ENCODE peak calls at places on chromosomes 4 and X, in ten cellular contexts. T is fibroblast of the aortic adventitia; N is fibroblast of lung; J is epithelial cell of esophagus; F is K562; W is GM10248; D is heart left ventricle; Z is OCI-LY7; Q is CD8-positive, alpha-beta T cell; R is glutamatergic neuron. V is an unnamed sample.

GRCh38 chr4:74660866-74661265 is 133.5 kb downstream of the BTC start:
- DNase-seq in T (no peak), N (no peak), J (no peak), F (no peak), W (no peak), D (no peak), Z (no peak), Q (no peak), R (no peak), V (no peak)

GRCh38 chrX:71100581-71101505 is 5.2 kb downstream of the FOXO4 start:
- DNase-seq in T (no peak), N (no peak), J (no peak), F (peak), W (no peak), D (no peak), Z (no peak), Q (peak), R (no peak), V (no peak)

GRCh38 chr4:176563591-176563990 is 229.1 kb downstream of the VEGFC start:
- DNase-seq in T (peak), N (no peak), J (peak), F (no peak), W (no peak), D (no peak), Z (no peak), Q (no peak), R (no peak), V (no peak)

GRCh38 chr4:8205749-8206611 is 6.9 kb downstream of the SH3TC1 start:
- DNase-seq in T (no peak), N (no peak), J (peak), F (no peak), W (no peak), D (peak), Z (peak), Q (no peak), R (no peak), V (no peak)

GRCh38 chrX:123425904-123426303 is 241.8 kb downstream of the GRIA3 start:
- DNase-seq in T (peak), N (peak), J (peak), F (no peak), W (no peak), D (no peak), Z (no peak), Q (no peak), R (no peak), V (no peak)

GRCh38 chr4:73019462-73020047 is 50.0 kb downstream of the COX18 start:
- DNase-seq in T (peak), N (peak), J (peak), F (peak), W (peak), D (no peak), Z (peak), Q (no peak), R (no peak), V (no peak)

GRCh38 chr4:2305766-2306501 is 44.0 kb upstream of the MXD4 start:
- DNase-seq in T (no peak), N (no peak), J (no peak), F (no peak), W (no peak), D (no peak), Z (no peak), Q (no peak), R (no peak), V (no peak)

GRCh38 chr4:170093978-170094377 is 4.2 kb upstream of the AADAT start:
- DNase-seq in T (no peak), N (no peak), J (no peak), F (no peak), W (no peak), D (no peak), Z (no peak), Q (no peak), R (peak), V (no peak)

GRCh38 chr4:188754372-188755002 is 615.2 kb downstream of the TRIML1 start:
- DNase-seq in T (no peak), N (no peak), J (no peak), F (no peak), W (no peak), D (peak), Z (no peak), Q (no peak), R (no peak), V (no peak)

GRCh38 chrX:53223955-53224859 is 800 bp downstream of the KDM5C start:
- DNase-seq in T (peak), N (peak), J (peak), F (peak), W (no peak), D (no peak), Z (peak), Q (no peak), R (peak), V (no peak)

GRCh38 chrX:13005671-13006473 is 31.0 kb downstream of the TMSB4X start:
- DNase-seq in T (peak), N (peak), J (no peak), F (no peak), W (peak), D (no peak), Z (peak), Q (no peak), R (no peak), V (peak)

GRCh38 chrX:39795591-39795990 is 302.2 kb downstream of the BCOR start:
- DNase-seq in T (no peak), N (no peak), J (no peak), F (no peak), W (no peak), D (no peak), Z (no peak), Q (no peak), R (no peak), V (no peak)

GRCh38 chr4:26557164-26557563 is 26.7 kb upstream of the TBC1D19 start:
- DNase-seq in T (peak), N (peak), J (peak), F (no peak), W (no peak), D (no peak), Z (no peak), Q (no peak), R (no peak), V (no peak)

GRCh38 chrX:133325422-133325821 is 89.9 kb downstream of the GPC4 start:
- DNase-seq in T (no peak), N (peak), J (no peak), F (no peak), W (no peak), D (no peak), Z (no peak), Q (no peak), R (no peak), V (no peak)

GRCh38 chrX:133215747-133216146 is 2.4 kb downstream of the TFDP3 start:
- DNase-seq in T (no peak), N (peak), J (peak), F (no peak), W (no peak), D (no peak), Z (peak), Q (no peak), R (peak), V (no peak)

GRCh38 chrX:28303486-28303885 is 283.8 kb upstream of the IL1RAPL1 start:
- DNase-seq in T (no peak), N (no peak), J (no peak), F (no peak), W (no peak), D (no peak), Z (no peak), Q (no peak), R (no peak), V (no peak)

GRCh38 chrX:47093248-47093647 is 15.0 kb downstream of the RGN start:
- DNase-seq in T (peak), N (peak), J (peak), F (peak), W (no peak), D (no peak), Z (peak), Q (no peak), R (no peak), V (no peak)

GRCh38 chr4:1082215-1083182 is 30.9 kb downstream of the RNF212 start:
- DNase-seq in T (peak), N (peak), J (peak), F (no peak), W (no peak), D (peak), Z (no peak), Q (no peak), R (no peak), V (no peak)

GRCh38 chr4:8433181-8433580 is 7.3 kb downstream of the ACOX3 start:
- DNase-seq in T (no peak), N (no peak), J (no peak), F (no peak), W (no peak), D (no peak), Z (no peak), Q (no peak), R (no peak), V (no peak)

GRCh38 chr4:7625073-7625472 is 190.3 kb upstream of the PSAPL1 start:
- DNase-seq in T (peak), N (peak), J (no peak), F (no peak), W (no peak), D (peak), Z (no peak), Q (no peak), R (no peak), V (no peak)

GRCh38 chr4:108644237-108644636 is 6.2 kb upstream of the OSTC start:
- DNase-seq in T (peak), N (peak), J (no peak), F (no peak), W (no peak), D (no peak), Z (no peak), Q (no peak), R (no peak), V (no peak)

DNA sequence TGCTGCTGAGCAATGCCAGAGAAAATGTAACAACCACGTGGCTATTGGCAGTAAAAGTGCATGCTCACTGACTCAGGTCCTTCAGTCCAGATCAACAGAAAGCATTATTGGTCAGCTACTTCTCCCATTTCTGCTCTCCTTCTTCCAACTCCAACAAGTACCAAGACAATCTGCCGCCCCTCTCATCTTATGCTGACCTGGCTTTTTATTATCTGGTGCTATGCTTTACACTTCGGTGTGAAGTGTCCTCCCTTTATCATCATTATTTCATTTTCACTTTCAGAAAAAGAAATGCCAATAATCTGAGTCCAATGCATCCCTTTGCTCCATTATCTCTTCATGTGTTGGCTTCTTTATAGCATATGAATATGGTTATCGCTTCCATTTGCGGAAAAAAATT is 133.7 kb upstream of the UGT8 start:
- DNase-seq in T (no peak), N (peak), J (no peak), F (no peak), W (no peak), D (no peak), Z (no peak), Q (no peak), R (no peak), V (no peak)
- TF ChIP-seq CTCF in T (no peak), N (no peak), J (no peak), F (no peak), W (no peak), D (no peak), Z (no peak), Q (no peak), R (no peak), V (no peak)

GRCh38 chrX:34332336-34332735 is 200.2 kb upstream of the FAM47A start:
- DNase-seq in T (no peak), N (no peak), J (no peak), F (no peak), W (no peak), D (no peak), Z (no peak), Q (no peak), R (no peak), V (no peak)
- TF ChIP-seq CTCF in T (no peak), N (no peak), J (peak), F (no peak), W (no peak), D (no peak), Z (peak), Q (no peak), R (no peak), V (no peak)

GRCh38 chrX:65034641-65035450 is 58.6 kb upstream of the ZC4H2 start:
- DNase-seq in T (peak), N (peak), J (peak), F (peak), W (peak), D (peak), Z (peak), Q (peak), R (peak), V (no peak)
- TF ChIP-seq CTCF in T (peak), N (peak), J (peak), F (peak), W (peak), D (peak), Z (peak), Q (peak), R (no peak), V (peak)

DNA sequence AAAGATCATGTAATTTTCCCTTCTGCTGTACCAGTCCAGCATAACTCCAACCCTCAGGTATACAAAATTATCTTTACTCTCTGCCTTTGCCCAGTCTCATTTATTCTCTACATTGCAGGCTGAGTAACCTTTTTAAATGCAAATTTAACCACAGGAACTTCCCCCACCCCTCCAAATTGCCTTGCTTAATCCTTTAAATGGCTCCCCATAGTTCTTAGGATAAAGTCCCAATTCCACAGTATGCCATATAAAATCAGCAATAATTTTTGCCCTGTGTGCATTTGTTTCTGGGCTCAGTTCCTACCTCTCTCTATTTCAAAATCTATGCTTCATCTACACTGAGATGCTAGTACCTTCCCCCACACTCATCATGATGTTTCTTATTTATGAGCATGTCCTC is 879.7 kb downstream of the RPA4 start:
- DNase-seq in T (no peak), N (no peak), J (no peak), F (no peak), W (no peak), D (no peak), Z (no peak), Q (no peak), R (no peak), V (no peak)
- TF ChIP-seq CTCF in T (no peak), N (no peak), J (no peak), F (no peak), W (no peak), D (no peak), Z (no peak), Q (no peak), R (no peak), V (no peak)

DNA sequence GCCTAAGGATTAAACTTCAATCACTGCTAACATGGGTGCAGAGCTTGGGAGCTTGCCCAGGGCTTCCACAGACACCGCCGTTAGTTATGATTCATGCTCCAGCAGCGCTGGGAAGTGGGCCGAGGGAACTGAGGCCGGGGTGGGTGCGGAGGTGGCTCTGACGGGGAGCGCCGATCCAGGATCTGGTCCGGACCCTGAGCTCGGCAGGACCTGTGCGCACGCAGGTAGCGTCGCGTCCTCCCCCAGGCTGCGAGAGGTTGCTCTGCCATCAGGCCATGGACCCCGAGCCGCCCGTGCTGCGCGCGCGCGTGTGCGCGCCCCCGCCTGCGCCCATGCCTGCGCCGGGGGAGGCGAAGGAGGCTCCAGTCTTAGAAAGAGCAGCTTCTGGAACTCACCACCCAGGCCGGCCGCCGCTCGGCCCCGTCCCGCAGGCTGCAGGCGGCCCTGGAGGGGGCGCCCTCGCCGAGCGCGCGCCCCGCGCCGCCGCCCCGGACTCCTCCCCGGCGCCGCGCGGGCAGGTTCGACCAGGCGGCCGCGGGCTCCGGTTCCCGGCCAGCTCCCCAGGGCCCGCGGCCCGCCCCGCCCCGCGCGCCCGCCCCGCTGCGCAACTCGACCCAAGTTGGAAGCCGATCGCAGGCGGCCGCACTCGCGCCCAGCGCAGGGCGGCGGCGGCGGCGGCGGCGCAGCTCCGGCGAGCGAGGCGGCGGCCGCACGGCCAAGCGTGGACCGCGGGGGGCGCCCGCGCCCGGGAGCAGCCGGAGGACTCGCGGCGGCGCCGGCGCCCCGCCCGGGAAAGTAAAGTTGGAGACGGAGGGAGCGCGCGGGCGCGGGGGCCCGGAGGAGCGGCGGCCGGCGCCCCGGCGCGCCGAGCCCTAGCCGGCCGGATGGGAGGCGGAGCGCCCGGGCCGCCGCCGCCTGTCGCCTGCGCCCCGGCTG is 646 bp upstream of the ADRA2C start:
- DNase-seq in T (peak), N (peak), J (peak), F (peak), W (no peak), D (no peak), Z (no peak), Q (no peak), R (peak), V (no peak)
- TF ChIP-seq CTCF in T (no peak), N (no peak), J (no peak), F (peak), W (no peak), D (peak), Z (no peak), Q (no peak), R (no peak), V (no peak)

GRCh38 chr4:185638093-185638492 is 102.8 kb upstream of the PDLIM3 start:
- DNase-seq in T (no peak), N (no peak), J (no peak), F (no peak), W (no peak), D (no peak), Z (no peak), Q (no peak), R (no peak), V (no peak)

GRCh38 chr4:185638548-185639301 is 103.4 kb upstream of the PDLIM3 start:
- DNase-seq in T (no peak), N (no peak), J (no peak), F (no peak), W (no peak), D (peak), Z (no peak), Q (no peak), R (peak), V (no peak)

GRCh38 chr4:185637162-185637875 is 102.0 kb upstream of the PDLIM3 start:
- DNase-seq in T (no peak), N (no peak), J (peak), F (no peak), W (no peak), D (no peak), Z (no peak), Q (no peak), R (no peak), V (no peak)

GRCh38 chr4:185634066-185634652 is 98.9 kb upstream of the PDLIM3 start:
- DNase-seq in T (no peak), N (no peak), J (no peak), F (peak), W (no peak), D (no peak), Z (peak), Q (no peak), R (no peak), V (no peak)
- TF ChIP-seq CTCF in T (peak), N (peak), J (peak), F (peak), W (no peak), D (peak), Z (peak), Q (no peak), R (peak), V (peak)

DNA sequence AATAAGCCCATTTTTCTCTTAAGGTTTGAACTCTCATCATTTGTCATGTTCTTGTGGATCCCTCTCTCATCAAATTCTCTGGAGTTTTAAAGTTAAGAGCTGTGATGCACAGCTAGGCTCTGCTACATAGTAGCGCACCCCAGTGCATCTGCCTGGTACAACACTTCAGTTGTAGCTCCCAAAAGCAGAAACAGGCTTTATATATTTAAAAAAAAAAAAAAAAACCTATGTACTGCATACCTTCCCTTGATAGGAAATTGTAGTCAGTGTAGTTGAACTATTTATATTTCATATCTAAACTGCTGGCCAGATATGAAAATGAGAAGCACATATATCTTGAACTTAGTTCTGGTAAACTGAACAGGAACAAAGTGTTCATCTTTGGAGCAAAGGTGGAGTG is 131.4 kb downstream of the KLHL13 start:
- DNase-seq in T (no peak), N (no peak), J (peak), F (no peak), W (no peak), D (no peak), Z (no peak), Q (no peak), R (peak), V (no peak)
- TF ChIP-seq CTCF in T (no peak), N (no peak), J (peak), F (no peak), W (no peak), D (no peak), Z (no peak), Q (no peak), R (no peak), V (peak)

DNA sequence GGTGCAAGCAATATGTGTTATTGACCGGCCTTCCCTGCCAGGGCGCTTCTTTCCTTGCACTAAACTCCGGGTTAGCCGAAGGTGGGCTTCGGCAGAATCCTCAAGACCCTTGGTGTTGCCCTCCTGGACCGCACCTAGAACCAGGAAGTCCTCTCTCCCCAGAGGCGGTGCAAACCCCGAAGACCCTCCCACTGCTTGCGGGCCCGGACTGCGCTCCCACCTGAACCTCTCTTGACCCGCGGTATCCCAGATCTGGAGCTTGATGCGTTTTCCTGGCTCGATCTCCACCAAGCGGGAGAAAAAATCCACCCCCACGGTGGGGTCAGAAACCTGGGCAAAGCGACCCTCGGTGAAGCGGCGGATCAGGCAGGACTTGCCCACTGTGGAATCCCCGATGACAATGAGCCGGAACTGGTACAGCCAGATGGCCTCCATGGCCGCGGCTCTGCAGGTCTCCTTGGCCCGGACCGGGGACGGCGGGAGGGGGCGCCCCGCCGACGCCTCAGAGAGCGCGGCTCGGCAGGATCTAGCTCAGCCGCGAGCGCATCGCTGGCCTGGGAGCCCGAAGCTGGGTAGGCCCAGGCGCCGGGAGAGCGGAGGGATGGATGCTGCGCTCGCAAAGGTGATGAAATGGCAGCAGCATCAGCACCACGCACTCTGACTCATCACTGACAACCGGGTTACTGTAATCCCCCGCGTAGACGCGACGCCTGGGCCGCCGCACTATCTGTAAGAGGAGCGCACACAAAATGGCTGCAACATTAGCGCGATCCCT is at the start of gene RAB39B:
- DNase-seq in T (peak), N (peak), J (peak), F (no peak), W (peak), D (peak), Z (peak), Q (peak), R (peak), V (peak)
- TF ChIP-seq CTCF in T (no peak), N (no peak), J (no peak), F (no peak), W (peak), D (peak), Z (peak), Q (no peak), R (no peak), V (no peak)

GRCh38 chrX:42739771-42740170 is 38.2 kb downstream of the PPP1R2C start:
- DNase-seq in T (no peak), N (no peak), J (no peak), F (no peak), W (no peak), D (no peak), Z (peak), Q (no peak), R (no peak), V (no peak)

GRCh38 chrX:42739258-42739657 is 38.7 kb downstream of the PPP1R2C start:
- DNase-seq in T (peak), N (peak), J (no peak), F (no peak), W (no peak), D (no peak), Z (peak), Q (no peak), R (no peak), V (no peak)

GRCh38 chrX:42740456-42740855 is 37.5 kb downstream of the PPP1R2C start:
- DNase-seq in T (no peak), N (no peak), J (no peak), F (no peak), W (no peak), D (no peak), Z (no peak), Q (no peak), R (no peak), V (no peak)

GRCh38 chrX:42738552-42738951 is 39.4 kb downstream of the PPP1R2C start:
- DNase-seq in T (no peak), N (no peak), J (no peak), F (no peak), W (no peak), D (no peak), Z (no peak), Q (no peak), R (no peak), V (no peak)
- TF ChIP-seq CTCF in T (no peak), N (no peak), J (no peak), F (no peak), W (no peak), D (no peak), Z (no peak), Q (no peak), R (no peak), V (no peak)